ENCODE peak calls at places on chromosomes 5 and 9, in four cellular contexts. E is WTC11, J is GM23338, P is K562. L is an unnamed sample.

GRCh38 chr9:137828527-137829259 is 48.9 kb upstream of the CACNA1B start:
- DNase-seq in E (peak), J (peak), P (peak), L (no peak)

GRCh38 chr5:76294573-76294972 is 108.5 kb upstream of the IQGAP2 start:
- DNase-seq in E (no peak), J (no peak), P (peak), L (no peak)

GRCh38 chr5:100448250-100448649 is 86.9 kb upstream of the FAM174A start:
- DNase-seq in E (no peak), J (no peak), P (no peak), L (no peak)

GRCh38 chr5:83482961-83483360 is 11.4 kb downstream of the VCAN start:
- DNase-seq in E (no peak), J (no peak), P (no peak), L (no peak)

GRCh38 chr5:133921069-133921468 is 47.4 kb downstream of the C5orf15 start:
- DNase-seq in E (no peak), J (no peak), P (no peak), L (no peak)

GRCh38 chr5:40619406-40619805 is 60.3 kb upstream of the PTGER4 start:
- DNase-seq in E (no peak), J (no peak), P (no peak), L (no peak)

GRCh38 chr9:136244116-136244775 is 1.4 kb downstream of the QSOX2 start:
- DNase-seq in E (no peak), J (no peak), P (peak), L (peak)

GRCh38 chr5:39446231-39446630 is 21.5 kb upstream of the DAB2 start:
- DNase-seq in E (no peak), J (no peak), P (no peak), L (no peak)

GRCh38 chr5:3466392-3466791 is 129.2 kb upstream of the IRX1 start:
- DNase-seq in E (no peak), J (no peak), P (no peak), L (no peak)

GRCh38 chr5:1011741-1012315 is 3.2 kb downstream of the NKD2 start:
- DNase-seq in E (peak), J (no peak), P (no peak), L (no peak)

GRCh38 chr9:31582071-31582470 is 802.4 kb upstream of the ACO1 start:
- DNase-seq in E (no peak), J (no peak), P (no peak), L (no peak)

GRCh38 chr5:93964421-93964820 is 223.0 kb upstream of the POU5F2 start:
- DNase-seq in E (no peak), J (no peak), P (no peak), L (no peak)

GRCh38 chr5:164518049-164518740 is 1012.8 kb downstream of the MAT2B start:
- DNase-seq in E (no peak), J (no peak), P (no peak), L (no peak)

GRCh38 chr5:33711094-33711670 is 180.6 kb downstream of the ADAMTS12 start:
- DNase-seq in E (no peak), J (no peak), P (no peak), L (no peak)

GRCh38 chr9:96856363-96857286 is 2.3 kb upstream of the ZNF782 start:
- DNase-seq in E (peak), J (peak), P (peak), L (peak)

GRCh38 chr9:124415852-124416484 is 726 bp upstream of the PSMB7 start:
- DNase-seq in E (peak), J (peak), P (no peak), L (no peak)

GRCh38 chr9:81411961-81412360 is 277.4 kb downstream of the TLE1 start:
- DNase-seq in E (no peak), J (no peak), P (no peak), L (no peak)

GRCh38 chr9:110370316-110370715 is 32.7 kb upstream of the TXNDC8 start:
- DNase-seq in E (no peak), J (no peak), P (peak), L (no peak)

GRCh38 chr9:88749420-88749819 is 214.4 kb downstream of the NXNL2 start:
- DNase-seq in E (no peak), J (no peak), P (no peak), L (no peak)

GRCh38 chr9:113403651-113404050 is 2.6 kb upstream of the ALAD start:
- DNase-seq in E (no peak), J (no peak), P (no peak), L (no peak)

GRCh38 chr9:104682642-104683041 is 11.7 kb upstream of the OR13D1 start:
- DNase-seq in E (no peak), J (peak), P (peak), L (peak)

GRCh38 chr5:2205185-2205585 is 322.5 kb upstream of the IRX4 start:
- DNase-seq in E (no peak), J (no peak), P (no peak), L (no peak)

GRCh38 chr9:2576631-2577030 is 45.0 kb upstream of the VLDLR start:
- DNase-seq in E (no peak), J (no peak), P (no peak), L (no peak)

GRCh38 chr9:137588891-137589290 is 1.4 kb downstream of the ZMYND19 start:
- DNase-seq in E (no peak), J (no peak), P (no peak), L (no peak)

GRCh38 chr9:133342570-133342969 is 5.4 kb downstream of the MED22 start:
- DNase-seq in E (peak), J (peak), P (no peak), L (no peak)

GRCh38 chr5:176881816-176882565 is 17.2 kb downstream of the HK3 start:
- DNase-seq in E (no peak), J (no peak), P (no peak), L (no peak)

GRCh38 chr5:172321593-172321992 is 38.0 kb upstream of the UBTD2 start:
- DNase-seq in E (no peak), J (no peak), P (no peak), L (no peak)

GRCh38 chr9:2087500-2088313 is 72.6 kb downstream of the SMARCA2 start:
- DNase-seq in E (no peak), J (peak), P (peak), L (peak)

GRCh38 chr9:131981116-131981847 is 98.4 kb downstream of the MED27 start:
- DNase-seq in E (no peak), J (no peak), P (no peak), L (no peak)

GRCh38 chr5:14364576-14365472 is 216.8 kb upstream of the OTULINL start:
- DNase-seq in E (peak), J (peak), P (peak), L (no peak)

GRCh38 chr9:123432331-123433236 is 76.6 kb downstream of the CRB2 start:
- DNase-seq in E (no peak), J (no peak), P (no peak), L (no peak)

GRCh38 chr9:128215491-128216404 is 12.6 kb downstream of the DNM1 start:
- DNase-seq in E (no peak), J (no peak), P (no peak), L (no peak)

GRCh38 chr5:145942202-145942601 is 5.8 kb downstream of the SH3RF2 start:
- DNase-seq in E (no peak), J (no peak), P (no peak), L (no peak)

GRCh38 chr5:124906339-124907097 is 160.1 kb upstream of the ZNF608 start:
- DNase-seq in E (peak), J (peak), P (no peak), L (no peak)

GRCh38 chr5:127406326-127407121 is 110.9 kb upstream of the PRRC1 start:
- DNase-seq in E (no peak), J (peak), P (no peak), L (no peak)

GRCh38 chr5:67221487-67222242 is 25.1 kb upstream of the CD180 start:
- DNase-seq in E (no peak), J (no peak), P (no peak), L (no peak)

GRCh38 chr5:75510836-75511434 is 494 bp downstream of the CERT1 start:
- DNase-seq in E (peak), J (peak), P (no peak), L (no peak)

GRCh38 chr5:54017580-54017979 is 292.8 kb downstream of the ARL15 start:
- DNase-seq in E (no peak), J (peak), P (no peak), L (no peak)
- TF ChIP-seq CREB1 in E (no peak), J (peak), P (no peak), L (no peak)

DNA sequence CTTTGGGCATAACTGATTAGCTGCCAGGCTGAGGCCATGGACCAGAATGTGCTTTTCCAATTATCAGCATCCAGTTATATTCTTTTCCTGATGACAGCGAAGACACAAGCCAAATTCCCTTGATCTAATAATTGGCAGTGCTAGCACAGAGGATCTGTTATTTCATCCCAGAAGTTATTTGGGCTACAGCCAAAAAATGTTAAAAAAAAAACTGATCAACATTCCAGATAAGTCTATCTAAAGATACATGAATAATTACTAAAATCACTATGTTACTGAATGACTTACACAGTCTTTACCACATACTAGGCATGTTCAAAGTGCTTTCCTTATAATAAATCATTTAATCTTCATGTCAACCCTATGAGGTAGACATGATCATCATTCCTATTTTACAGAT is 13.5 kb upstream of the PDZD2 start:
- DNase-seq in E (no peak), J (no peak), P (no peak), L (no peak)
- TF ChIP-seq CREB1 in E (no peak), J (no peak), P (no peak), L (no peak)

GRCh38 chr5:32332361-32332760 is 19.6 kb upstream of the MTMR12 start:
- DNase-seq in E (no peak), J (no peak), P (no peak), L (no peak)

GRCh38 chr5:32331927-32332274 is 19.2 kb upstream of the MTMR12 start:
- DNase-seq in E (no peak), J (no peak), P (no peak), L (no peak)

GRCh38 chr5:32331217-32331926 is 18.6 kb upstream of the MTMR12 start:
- DNase-seq in E (no peak), J (no peak), P (no peak), L (no peak)

GRCh38 chr5:32330126-32330971 is 17.6 kb upstream of the MTMR12 start:
- DNase-seq in E (no peak), J (no peak), P (no peak), L (no peak)

GRCh38 chr5:32329395-32329834 is 16.7 kb upstream of the MTMR12 start:
- DNase-seq in E (peak), J (peak), P (peak), L (no peak)
- TF ChIP-seq CREB1 in E (no peak), J (no peak), P (no peak), L (no peak)

GRCh38 chr9:115335441-115335840 is 217.5 kb upstream of the TNC start:
- DNase-seq in E (no peak), J (no peak), P (no peak), L (no peak)
- TF ChIP-seq CREB1 in E (no peak), J (no peak), P (no peak), L (no peak)

GRCh38 chr9:5510360-5510931 is at the start of gene PDCD1LG2:
- DNase-seq in E (no peak), J (no peak), P (no peak), L (peak)

GRCh38 chr9:5510991-5511390 is 660 bp downstream of the PDCD1LG2 start:
- DNase-seq in E (no peak), J (no peak), P (no peak), L (no peak)

GRCh38 chr9:5511476-5511875 is 1.1 kb downstream of the PDCD1LG2 start:
- DNase-seq in E (no peak), J (no peak), P (no peak), L (no peak)

GRCh38 chr9:5511935-5512580 is 1.7 kb downstream of the PDCD1LG2 start:
- DNase-seq in E (no peak), J (no peak), P (no peak), L (no peak)

DNA sequence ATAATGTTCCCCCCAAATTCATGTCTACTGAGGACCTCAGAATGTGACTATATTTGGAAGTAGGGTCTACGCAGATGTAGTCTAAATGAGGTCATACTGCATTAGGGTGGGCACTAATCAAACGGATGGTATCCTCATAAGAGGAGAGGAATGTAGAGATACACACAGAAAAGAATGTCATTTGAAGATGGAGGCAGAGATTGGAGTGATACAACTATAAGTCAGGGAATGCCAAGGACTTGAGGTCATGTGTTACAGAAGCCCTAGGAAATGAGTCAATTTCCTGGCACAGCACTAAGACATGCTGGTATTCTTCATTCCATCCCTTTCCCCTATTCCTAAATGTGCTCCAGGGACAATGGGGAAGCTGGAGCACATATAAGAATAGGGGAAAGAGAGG is 758 bp upstream of the PDCD1LG2 start:
- DNase-seq in E (no peak), J (no peak), P (no peak), L (no peak)
- TF ChIP-seq CREB1 in E (no peak), J (no peak), P (no peak), L (no peak)

GRCh38 chr5:111278824-111279504 is 54.8 kb downstream of the CAMK4 start:
- DNase-seq in E (peak), J (peak), P (peak), L (peak)
- TF ChIP-seq CREB1 in E (no peak), J (peak), P (no peak), L (no peak)

DNA sequence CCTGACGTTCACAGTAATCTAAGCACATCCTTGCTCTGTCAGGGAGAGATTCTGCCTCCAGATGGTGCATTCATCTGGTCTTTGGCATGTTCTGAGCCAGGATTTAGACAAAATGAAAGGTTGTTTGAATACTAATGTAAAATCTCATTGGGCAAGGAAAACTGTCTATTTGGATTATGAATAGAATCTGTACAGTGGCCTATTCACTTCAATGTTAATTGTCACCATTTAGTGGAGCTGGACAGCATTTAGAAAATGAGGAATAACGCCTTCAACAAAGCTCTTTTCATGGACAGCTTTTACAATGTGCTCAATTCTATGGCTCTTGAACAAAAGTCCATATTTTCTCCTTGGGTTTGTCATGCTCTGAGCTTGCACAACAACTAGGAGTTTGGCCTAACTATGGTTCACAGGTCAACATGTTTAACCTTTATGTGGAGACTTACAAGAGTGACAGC is 28.9 kb downstream of the ARHGEF28 start:
- DNase-seq in E (no peak), J (no peak), P (no peak), L (no peak)
- TF ChIP-seq CREB1 in E (no peak), J (no peak), P (no peak), L (no peak)

GRCh38 chr9:95379630-95380029 is 62.1 kb upstream of the FANCC start:
- DNase-seq in E (no peak), J (no peak), P (no peak), L (no peak)
- TF ChIP-seq CREB1 in E (no peak), J (no peak), P (no peak), L (no peak)